ENCODE peak calls at places on chromosomes 4 and X, in nine cellular contexts. U is cardiac muscle cell; J is NCI-H526; Y is SJSA1; H is endothelial cell; B is stimulated activated CD4-positive, alpha-beta T cell treated with anti-CD3 and anti-CD28 coated beads, Interleukin-12 subunit alpha, Interleukin-12 subunit beta, amount 100 ng/mL, for 4 hours; X is myocyte; R is M059J; T is AG08396. Q is an unnamed sample.

GRCh38 chr4:116516711-116517110 is 568.7 kb downstream of the TRAM1L1 start:
- DNase-seq in B (no peak), U (no peak), X (no peak), R (no peak), J (no peak), H (no peak), Y (no peak), T (no peak), Q (no peak)

GRCh38 chr4:176277162-176277904 is 8.3 kb upstream of the ASB5 start:
- DNase-seq in B (peak), X (peak), U (peak), H (peak), Y (peak), J (peak), T (peak), R (peak), Q (peak)

GRCh38 chr4:158211288-158211687 is 1.0 kb downstream of the TMEM144 start:
- DNase-seq in J (no peak), X (no peak), T (no peak), U (peak), R (peak), Y (no peak), B (no peak), H (no peak), Q (no peak)

GRCh38 chr4:1998296-1998695 is 10.5 kb downstream of the NELFA start:
- DNase-seq in T (no peak), J (no peak), H (no peak), Y (no peak), R (no peak), U (no peak), X (no peak), B (no peak), Q (no peak)

GRCh38 chr4:6161921-6162464 is 38.4 kb downstream of the JAKMIP1 start:
- DNase-seq in R (no peak), B (no peak), X (no peak), T (no peak), U (no peak), H (no peak), J (no peak), Y (no peak), Q (no peak)

GRCh38 chr4:164251257-164251656 is 502.7 kb upstream of the SMIM31 start:
- DNase-seq in J (peak), R (peak), Y (peak), X (no peak), T (no peak), B (no peak), U (no peak), H (no peak), Q (no peak)

GRCh38 chr4:183675625-183676024 is 16.5 kb downstream of the TRAPPC11 start:
- DNase-seq in X (no peak), U (no peak), H (no peak), B (no peak), Y (no peak), R (no peak), J (no peak), T (no peak), Q (no peak)

GRCh38 chr4:25908491-25908901 is 5.5 kb upstream of the SMIM20 start:
- DNase-seq in Y (peak), J (no peak), X (peak), T (peak), H (no peak), B (no peak), R (peak), U (no peak), Q (no peak)

GRCh38 chrX:132480581-132481203 is 8.1 kb downstream of the MBNL3 start:
- DNase-seq in H (no peak), U (peak), Y (peak), X (peak), J (peak), T (peak), R (peak), B (no peak), Q (peak)

GRCh38 chr4:37066149-37066548 is 178.4 kb upstream of the NWD2 start:
- DNase-seq in B (no peak), J (no peak), U (no peak), T (no peak), Y (no peak), X (no peak), R (peak), H (no peak), Q (no peak)

GRCh38 chr4:185211035-185211434 is 1.6 kb downstream of the SNX25 start:
- DNase-seq in H (no peak), Y (no peak), T (no peak), R (peak), B (no peak), U (no peak), X (no peak), J (no peak), Q (no peak)

GRCh38 chrX:45767021-45767491 is 566.4 kb upstream of the DIPK2B start:
- DNase-seq in T (no peak), X (no peak), U (no peak), J (no peak), B (no peak), Y (peak), R (peak), H (no peak), Q (no peak)

GRCh38 chr4:138199568-138200235 is 42.4 kb downstream of the SLC7A11 start:
- DNase-seq in Y (no peak), H (no peak), R (peak), B (no peak), T (no peak), J (peak), X (no peak), U (no peak), Q (no peak)

GRCh38 chr4:126306152-126306869 is 991.6 kb downstream of the FAT4 start:
- DNase-seq in R (no peak), B (no peak), H (no peak), U (no peak), X (peak), J (no peak), Y (no peak), T (peak), Q (no peak)